ENCODE peak calls at places on chromosomes 7 and 10, in seven cellular contexts. N, P, R, E, M, O and W are unnamed samples.

GRCh38 chr10:5517546-5517945 is 7.2 kb upstream of the CALML3 start:
- DNase-seq in P (no peak), R (no peak), E (no peak), N (no peak), M (no peak), O (no peak), W (no peak)

GRCh38 chr10:125057158-125058001 is 103.0 kb downstream of the CTBP2 start:
- DNase-seq in O (no peak), E (no peak), P (peak), M (peak), N (no peak), R (peak), W (no peak)

GRCh38 chr10:15300697-15301096 is 70.4 kb downstream of the FAM171A1 start:
- DNase-seq in R (no peak), O (no peak), N (no peak), P (no peak), M (no peak), E (no peak), W (no peak)

GRCh38 chr10:34528320-34528719 is 286.8 kb downstream of the PARD3 start:
- DNase-seq in O (no peak), N (peak), R (no peak), E (no peak), M (no peak), P (no peak), W (no peak)

GRCh38 chr7:115083935-115084334 is 162.0 kb downstream of the MDFIC start:
- DNase-seq in E (no peak), P (no peak), R (no peak), N (no peak), M (no peak), O (no peak), W (no peak)

GRCh38 chr7:138864667-138865066 is 66.7 kb upstream of the ATP6V0A4 start:
- DNase-seq in O (peak), E (no peak), N (no peak), R (no peak), P (no peak), M (no peak), W (peak)

GRCh38 chr10:112953075-112953501 is 3.0 kb downstream of the TCF7L2 start:
- DNase-seq in N (no peak), M (no peak), E (no peak), P (peak), O (no peak), R (peak), W (no peak)

GRCh38 chr7:136030867-136031318 is 53.7 kb upstream of the MTPN start:
- DNase-seq in R (no peak), N (no peak), O (peak), M (no peak), P (no peak), E (no peak), W (no peak)

GRCh38 chr7:27101188-27101905 is 1.1 kb downstream of the HOXA2 start:
- DNase-seq in N (no peak), P (no peak), M (no peak), R (no peak), E (no peak), O (no peak), W (no peak)

GRCh38 chr10:114869500-114869899 is 47.9 kb downstream of the FHIP2A start:
- DNase-seq in P (no peak), M (no peak), E (no peak), O (no peak), R (no peak), N (no peak), W (no peak)

GRCh38 chr10:3107426-3107961 is 40.1 kb downstream of the PFKP start:
- DNase-seq in E (no peak), P (peak), O (no peak), M (peak), R (peak), N (no peak), W (no peak)

GRCh38 chr7:134431805-134432204 is 27.1 kb downstream of the AKR1B1 start:
- DNase-seq in N (peak), M (no peak), R (no peak), E (no peak), O (no peak), P (no peak), W (no peak)

GRCh38 chr10:126147866-126148578 is 240.3 kb downstream of the ADAM12 start:
- DNase-seq in M (no peak), E (no peak), R (no peak), O (no peak), P (no peak), N (no peak), W (no peak)

GRCh38 chr10:60899266-60899665 is 44.7 kb downstream of the RHOBTB1 start:
- DNase-seq in O (no peak), N (no peak), M (no peak), P (no peak), E (no peak), R (no peak), W (no peak)

GRCh38 chr7:36749282-36749960 is 25.1 kb upstream of the AOAH start:
- DNase-seq in O (no peak), P (no peak), E (no peak), N (no peak), M (no peak), R (no peak), W (no peak)

GRCh38 chr7:134667899-134668298 is 21.2 kb downstream of the BPGM start:
- DNase-seq in O (peak), M (no peak), N (no peak), E (no peak), P (no peak), R (no peak), W (no peak)

GRCh38 chr10:28125701-28126100 is 126.8 kb upstream of the ODAD2 start:
- DNase-seq in O (no peak), N (no peak), R (no peak), P (no peak), E (no peak), M (no peak), W (no peak)

GRCh38 chr7:116692599-116693308 is 20.8 kb downstream of the MET start:
- DNase-seq in N (no peak), R (no peak), O (no peak), E (no peak), M (no peak), P (no peak), W (no peak)